ENCODE peak calls at places on chromosome 6, in six cellular contexts. Y is IMR-90, J is H9, X is mesenchymal stem cell, E is H1, C is trophoblast cell. G is an unnamed sample.

GRCh38 chr6:53014034-53014433 is 18.9 kb upstream of the GSTA4 start:
- DNase-seq in J (no peak), Y (peak; percentile 76), E (no peak), C (peak; percentile 74), X (peak; percentile 57), G (no peak)

GRCh38 chr6:151389640-151390275 is 1.6 kb downstream of the ZBTB2 start:
- DNase-seq in X (peak; percentile 80), Y (peak; percentile 59), C (peak; percentile 94), J (peak; percentile 45), E (no peak), G (no peak)

GRCh38 chr6:52254731-52255378 is 10.6 kb upstream of the IL17F start:
- DNase-seq in E (no peak), X (no peak), C (no peak), Y (no peak), J (no peak), G (no peak)

GRCh38 chr6:54899442-54899841 is 52.9 kb downstream of the FAM83B start:
- DNase-seq in Y (no peak), X (no peak), E (no peak), C (no peak), J (no peak), G (no peak)

GRCh38 chr6:137743493-137743892 is 123.6 kb upstream of the TNFAIP3 start:
- DNase-seq in E (no peak), J (no peak), Y (no peak), X (no peak), C (no peak), G (no peak)

GRCh38 chr6:11430036-11430435 is 107.5 kb upstream of the TMEM170B start:
- DNase-seq in E (no peak), Y (no peak), C (no peak), X (no peak), J (no peak), G (no peak)

GRCh38 chr6:53813801-53814200 is 19.0 kb downstream of the LRRC1 start:
- DNase-seq in Y (no peak), J (no peak), X (no peak), E (no peak), C (no peak), G (no peak)

GRCh38 chr6:24929255-24929654 is 6.5 kb downstream of the RIPOR2 start:
- DNase-seq in E (no peak), X (peak; percentile 24), C (no peak), J (no peak), Y (no peak), G (no peak)

GRCh38 chr6:3566812-3567211 is 110.0 kb upstream of the SLC22A23 start:
- DNase-seq in X (peak; percentile 86), E (no peak), Y (peak; percentile 90), J (no peak), C (peak; percentile 55), G (no peak)

GRCh38 chr6:11865926-11866325 is 87.3 kb upstream of the ADTRP start:
- DNase-seq in J (no peak), Y (peak; percentile 74), X (peak; percentile 31), E (no peak), C (no peak), G (no peak)

GRCh38 chr6:4891171-4891570 is 112.7 kb downstream of the RPP40 start:
- DNase-seq in E (no peak), X (no peak), J (no peak), Y (no peak), C (no peak), G (no peak)

GRCh38 chr6:161128680-161129196 is 137.2 kb downstream of the MAP3K4 start:
- DNase-seq in Y (peak; percentile 98), C (peak; percentile 18), X (peak; percentile 56), E (no peak), J (no peak), G (no peak)

GRCh38 chr6:34986845-34987246 is 97.8 kb downstream of the ANKS1A start:
- DNase-seq in E (peak; percentile 25), J (peak; percentile 74), Y (peak; percentile 84), C (peak; percentile 88), X (peak; percentile 82), G (peak; percentile 83)

GRCh38 chr6:99019341-99019740 is 71.6 kb upstream of the FBXL4 start:
- DNase-seq in Y (peak; percentile 45), E (no peak), J (no peak), X (no peak), C (no peak), G (no peak)

DNA sequence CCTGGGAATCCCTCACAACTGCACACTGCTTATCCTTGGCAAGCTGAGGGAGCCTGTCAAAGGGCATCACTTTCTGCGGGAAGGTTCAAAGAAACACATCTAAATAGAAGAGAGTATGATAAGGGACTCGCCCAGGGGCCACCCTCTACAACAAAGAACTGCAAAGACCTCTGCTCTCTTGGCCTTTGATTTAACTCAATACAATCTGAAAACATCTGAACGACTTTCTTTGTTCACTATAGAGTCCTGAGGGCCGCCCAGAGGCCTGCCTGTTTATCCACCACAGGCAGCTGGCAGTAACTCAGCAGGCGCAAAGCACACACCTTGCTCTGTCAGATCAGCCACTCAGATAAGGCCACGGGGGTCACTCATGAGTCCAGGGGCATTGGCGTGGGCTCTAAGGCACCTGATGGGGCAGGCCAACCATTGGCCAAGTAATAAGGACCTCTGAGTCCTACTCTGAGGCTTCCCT is 139.3 kb downstream of the UNC5CL start:
- DNase-seq in J (no peak), Y (no peak), X (no peak), C (no peak), E (peak; percentile 5), G (no peak)
- H3K79me1 ChIP-seq in J (no peaks in the 10 kb centered on the region), Y (no peaks in the 10 kb centered on the region), X (no peaks in the 10 kb centered on the region), C (no peaks in the 10 kb centered on the region), E (no peaks in the 10 kb centered on the region), G (no peaks in the 10 kb centered on the region)

GRCh38 chr6:32176476-32177181 is 745 bp upstream of the AGPAT1 start:
- DNase-seq in J (no peak), Y (peak; percentile 75), C (peak; percentile 9), X (peak; percentile 84), E (no peak), G (no peak)
- H3K4ac ChIP-seq in J (no peak overlapping the region), Y (peak overlapping the region; percentile 92), C (no peak overlapping the region), X (peak overlapping the region; percentile 77), E (peak overlapping the region; percentile 88), G (no peak overlapping the region)

GRCh38 chr6:2182251-2182650 is 63.2 kb downstream of the GMDS start:
- DNase-seq in E (no peak), C (no peak), Y (no peak), X (no peak), J (no peak), G (no peak)

GRCh38 chr6:2183235-2183634 is 62.2 kb downstream of the GMDS start:
- DNase-seq in J (no peak), C (peak; percentile 74), E (no peak), Y (no peak), X (no peak), G (no peak)

GRCh38 chr6:2181567-2181966 is 63.8 kb downstream of the GMDS start:
- DNase-seq in E (no peak), C (no peak), X (no peak), Y (no peak), J (no peak), G (no peak)

GRCh38 chr6:2178125-2178524 is 67.3 kb downstream of the GMDS start:
- DNase-seq in X (no peak), C (no peak), J (no peak), Y (no peak), E (no peak), G (no peak)

GRCh38 chr6:2179950-2180349 is 65.5 kb downstream of the GMDS start:
- DNase-seq in X (no peak), Y (peak; percentile 29), E (no peak), J (no peak), C (peak; percentile 66), G (no peak)
- H3K14ac ChIP-seq in X (no peak overlapping the region), Y (no peak overlapping the region), E (no peak overlapping the region), J (no peak overlapping the region), C (no peak overlapping the region), G (no peak overlapping the region)

GRCh38 chr6:156651438-156651837 is 125.7 kb upstream of the ARID1B start:
- DNase-seq in X (no peak), Y (no peak), J (no peak), E (no peak), C (no peak), G (no peak)

GRCh38 chr6:156646496-156646895 is 130.7 kb upstream of the ARID1B start:
- DNase-seq in C (no peak), E (no peak), Y (no peak), X (no peak), J (no peak), G (no peak)

GRCh38 chr6:156652231-156652750 is 124.9 kb upstream of the ARID1B start:
- DNase-seq in Y (no peak), C (no peak), E (no peak), X (no peak), J (no peak), G (no peak)

GRCh38 chr6:156647440-156647839 is 129.7 kb upstream of the ARID1B start:
- DNase-seq in J (no peak), Y (no peak), C (no peak), E (no peak), X (no peak), G (no peak)

DNA sequence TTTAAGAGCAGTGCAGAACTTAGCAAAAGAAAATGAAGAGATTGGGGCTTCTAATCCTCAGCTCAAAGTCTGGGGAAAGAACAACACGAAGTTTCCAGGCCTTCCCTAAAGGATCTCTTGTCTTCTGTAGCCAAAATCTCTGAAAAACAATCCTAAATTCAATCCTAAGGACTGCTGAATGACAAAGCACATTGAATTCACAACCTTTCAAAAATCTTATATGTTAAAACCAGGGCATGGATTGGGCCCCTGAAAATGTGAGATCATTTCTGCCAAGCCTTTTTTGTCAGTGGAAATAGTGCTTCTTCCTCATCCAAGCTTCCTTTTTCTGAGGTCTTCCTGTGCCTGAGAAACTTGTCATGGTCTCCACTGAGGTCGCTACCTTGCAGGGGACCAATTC is 126.3 kb upstream of the ARID1B start:
- DNase-seq in X (no peak), E (no peak), J (no peak), C (no peak), Y (no peak), G (no peak)
- H3K79me1 ChIP-seq in X (no peaks in the 10 kb centered on the region), E (no peaks in the 10 kb centered on the region), J (no peaks in the 10 kb centered on the region), C (no peaks in the 10 kb centered on the region), Y (no peaks in the 10 kb centered on the region), G (no peaks in the 10 kb centered on the region)

GRCh38 chr6:139373928-139374356 is 506 bp downstream of the CITED2 start:
- DNase-seq in E (no peak), Y (no peak), C (no peak), J (no peak), X (no peak), G (no peak)
- H3K4ac ChIP-seq in E (peak overlapping the region; percentile 98), Y (peak overlapping the region; percentile 86), C (peak overlapping the region; percentile 75), J (no peak overlapping the region), X (peak overlapping the region; percentile 80), G (peak overlapping the region; percentile 90)